ENCODE peak calls at places on chromosomes 5 and 9, in five cellular contexts. R is cardiac muscle cell, M is keratinocyte, A is prostate gland, G is tibial nerve. V is an unnamed sample. For H3K36me3 and H3K9me3, the result is how much of the 10 kb centered on the place peaks cover.

GRCh38 chr9:114016101-114016500 is 62.0 kb downstream of the AMBP start:
- DNase-seq in A (no peak), R (no peak), M (no peak), G (no peak), V (peak)

GRCh38 chr5:97044057-97044456 is 98.4 kb downstream of the LIX1 start:
- DNase-seq in M (no peak), G (no peak), R (peak), A (no peak), V (peak)

GRCh38 chr9:79685576-79685975 is 113.8 kb downstream of the TLE4 start:
- DNase-seq in M (no peak), G (no peak), R (no peak), A (no peak), V (no peak)

GRCh38 chr9:83431470-83432060 is 106.6 kb downstream of the FRMD3 start:
- DNase-seq in R (no peak), A (peak), G (no peak), M (no peak), V (no peak)

GRCh38 chr9:133762488-133763271 is 24.5 kb upstream of the SARDH start:
- DNase-seq in A (no peak), R (no peak), M (no peak), G (no peak), V (no peak)

GRCh38 chr9:130662099-130662926 is 2.1 kb upstream of the PRDM12 start:
- DNase-seq in G (no peak), M (no peak), A (no peak), R (no peak), V (peak)

GRCh38 chr9:132507670-132508469 is 74.5 kb upstream of the BARHL1 start:
- DNase-seq in G (peak), M (no peak), A (peak), R (peak), V (peak)

GRCh38 chr5:122999947-123000563 is 36.5 kb downstream of the PPIC start:
- DNase-seq in R (peak), G (no peak), A (no peak), M (no peak), V (no peak)

GRCh38 chr9:8760000-8760767 is 960.6 kb upstream of the DMAC1 start:
- DNase-seq in G (no peak), R (no peak), M (no peak), A (no peak), V (no peak)

DNA sequence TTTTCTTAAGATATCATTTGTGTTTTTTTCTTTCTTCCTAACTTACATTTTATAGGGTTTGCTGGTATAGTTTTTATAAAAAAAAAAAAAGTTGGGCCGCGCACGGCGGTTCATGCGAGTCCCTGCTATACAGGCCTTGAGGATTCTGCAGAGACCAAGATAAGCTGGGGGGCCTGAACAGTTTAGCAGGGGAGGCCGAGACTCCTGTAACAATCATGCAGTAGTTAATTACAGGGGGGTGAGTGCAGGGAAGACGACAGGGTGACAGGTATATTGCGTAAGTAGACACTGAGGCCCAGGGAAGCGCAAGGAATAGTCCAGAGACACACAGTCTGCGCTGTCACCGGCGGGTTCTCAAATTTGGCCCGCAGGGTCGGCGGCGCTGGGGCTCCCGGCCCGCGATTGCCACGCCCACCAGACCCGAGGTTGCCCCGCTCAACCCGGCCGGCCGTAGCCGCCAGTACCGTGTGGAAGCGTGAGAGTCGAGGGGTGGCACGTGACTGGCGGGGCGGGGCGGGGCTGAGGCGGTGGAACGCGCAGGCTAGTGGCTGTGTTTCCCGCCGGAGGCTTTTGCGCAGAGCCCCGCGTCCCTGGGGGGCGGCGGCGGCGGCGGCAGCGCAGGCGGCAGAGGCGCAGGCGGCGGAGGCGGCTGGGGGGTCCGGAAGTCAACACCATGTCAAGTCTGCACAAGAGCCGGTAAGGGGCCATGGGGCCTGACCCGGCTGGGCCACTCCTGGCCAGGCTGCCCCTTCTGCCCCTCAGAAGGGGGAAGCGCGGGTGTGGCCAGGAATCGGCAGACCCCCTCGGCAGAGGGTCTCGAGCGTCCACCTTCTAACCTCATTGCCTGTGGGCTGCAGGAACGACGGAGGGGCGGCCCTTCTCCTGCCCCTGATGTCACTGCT is at the start of gene TBC1D13:
- DNase-seq in R (peak), G (peak), A (peak), M (no peak), V (peak)
- TF ChIP-seq CTCF in R (no peak), G (no peak), A (peak), M (no peak), V (no peak)

GRCh38 chr9:19116391-19116790 is 10.9 kb downstream of the PLIN2 start:
- DNase-seq in M (no peak), R (peak), G (no peak), A (no peak), V (no peak)
- H3K36me3 ChIP-seq in M (under half), R (under half), G (half or more), A (under half), V (under half)

GRCh38 chr9:127522727-127523126 is 71.4 kb downstream of the LRSAM1 start:
- DNase-seq in A (no peak), M (peak), R (no peak), G (no peak), V (no peak)

GRCh38 chr9:127523312-127523851 is 72.1 kb downstream of the LRSAM1 start:
- DNase-seq in R (peak), M (no peak), A (no peak), G (no peak), V (peak)

GRCh38 chr9:127519301-127520166 is 68.2 kb downstream of the LRSAM1 start:
- DNase-seq in A (no peak), M (no peak), G (no peak), R (peak), V (no peak)

GRCh38 chr9:127521919-127522304 is 70.6 kb downstream of the LRSAM1 start:
- DNase-seq in G (no peak), R (no peak), M (no peak), A (no peak), V (no peak)

GRCh38 chr9:127520941-127521918 is 69.9 kb downstream of the LRSAM1 start:
- DNase-seq in M (no peak), R (peak), A (no peak), G (no peak), V (no peak)
- H3K9me3 ChIP-seq in M (under half), R (under half), A (under half), G (under half), V (under half)

GRCh38 chr5:119315516-119315949 is 40.3 kb upstream of the TNFAIP8 start:
- DNase-seq in M (no peak), G (no peak), A (no peak), R (peak), V (peak)
- TF ChIP-seq CTCF in M (peak), G (peak), A (peak), R (peak), V (peak)

GRCh38 chr5:179730852-179731251 is 1.8 kb upstream of the MAML1 start:
- DNase-seq in A (no peak), R (peak), G (no peak), M (no peak), V (no peak)
- H3K36me3 ChIP-seq in A (under half), R (under half), G (under half), M (under half), V (under half)